ENCODE peak calls at places on chromosomes 5 and 9, in seven cellular contexts. M, E, D, O, N, K and F are unnamed samples.
A peak's percentile ranks its signal among the peaks of the same experiment; 100 is the strongest.

GRCh38 chr5:95812100-95812472 is 10.4 kb downstream of the GLRX start:
- DNase-seq in M (peak; percentile 34), E (no peak), D (peak; percentile 74), O (no peak), N (no peak), K (no peak), F (peak; percentile 59)

GRCh38 chr5:2579126-2579525 is 172.4 kb downstream of the IRX2 start:
- DNase-seq in M (no peak), E (no peak), D (no peak), O (no peak), N (no peak), K (no peak), F (no peak)

GRCh38 chr5:126274396-126274795 is 148.8 kb upstream of the GRAMD2B start:
- DNase-seq in M (no peak), E (no peak), D (no peak), O (no peak), N (no peak), K (no peak), F (no peak)

GRCh38 chr5:5481633-5482032 is 59.2 kb downstream of the ICE1 start:
- DNase-seq in M (no peak), E (no peak), D (no peak), O (no peak), N (no peak), K (no peak), F (no peak)

GRCh38 chr5:157288405-157289163 is 22.7 kb downstream of the CYFIP2 start:
- DNase-seq in M (no peak), E (no peak), D (no peak), O (no peak), N (no peak), K (no peak), F (no peak)

GRCh38 chr5:10364186-10364689 is 10.7 kb downstream of the MARCHF6 start:
- DNase-seq in M (no peak), E (no peak), D (no peak), O (no peak), N (no peak), K (no peak), F (no peak)

GRCh38 chr9:71604197-71605063 is 163.9 kb downstream of the CEMIP2 start:
- DNase-seq in M (peak; percentile 63), E (peak; percentile 63), D (peak; percentile 70), O (peak; percentile 63), N (peak; percentile 78), K (peak; percentile 44), F (peak; percentile 62)

GRCh38 chr5:92581249-92581648 is 999.8 kb downstream of the NR2F1-AS1 start:
- DNase-seq in M (no peak), E (no peak), D (no peak), O (no peak), N (no peak), K (no peak), F (no peak)

GRCh38 chr5:98787131-98787719 is 13.8 kb downstream of the RGMB start:
- DNase-seq in M (no peak), E (no peak), D (no peak), O (no peak), N (no peak), K (no peak), F (no peak)

GRCh38 chr9:72213906-72214305 is 64.7 kb downstream of the GDA start:
- DNase-seq in M (no peak), E (no peak), D (no peak), O (no peak), N (no peak), K (no peak), F (no peak)

GRCh38 chr5:76576468-76576867 is 46.7 kb downstream of the F2RL2 start:
- DNase-seq in M (no peak), E (no peak), D (no peak), O (no peak), N (no peak), K (no peak), F (no peak)

GRCh38 chr9:130328349-130328801 is 62.8 kb downstream of the HMCN2 start:
- DNase-seq in M (peak; percentile 64), E (no peak), D (peak; percentile 43), O (peak; percentile 36), N (peak; percentile 62), K (no peak), F (peak; percentile 74)

GRCh38 chr5:139638090-139638735 is 9.9 kb upstream of the CXXC5 start:
- DNase-seq in M (peak; percentile 91), E (peak; percentile 91), D (peak; percentile 66), O (peak; percentile 86), N (peak; percentile 91), K (no peak), F (peak; percentile 77)

GRCh38 chr5:14400085-14400484 is 181.5 kb upstream of the OTULINL start:
- DNase-seq in M (no peak), E (no peak), D (peak; percentile 76), O (no peak), N (no peak), K (no peak), F (no peak)

GRCh38 chr5:60843693-60844428 is at the start of gene ELOVL7:
- DNase-seq in M (peak; percentile 29), E (peak; percentile 77), D (peak; percentile 11), O (peak; percentile 15), N (peak; percentile 92), K (peak; percentile 10), F (no peak)
- TF ChIP-seq CTCF in M (no peak), E (no peak), D (peak; percentile 27), O (peak; percentile 41), N (peak; percentile 16), K (peak; percentile 52), F (peak; percentile 34)

DNA sequence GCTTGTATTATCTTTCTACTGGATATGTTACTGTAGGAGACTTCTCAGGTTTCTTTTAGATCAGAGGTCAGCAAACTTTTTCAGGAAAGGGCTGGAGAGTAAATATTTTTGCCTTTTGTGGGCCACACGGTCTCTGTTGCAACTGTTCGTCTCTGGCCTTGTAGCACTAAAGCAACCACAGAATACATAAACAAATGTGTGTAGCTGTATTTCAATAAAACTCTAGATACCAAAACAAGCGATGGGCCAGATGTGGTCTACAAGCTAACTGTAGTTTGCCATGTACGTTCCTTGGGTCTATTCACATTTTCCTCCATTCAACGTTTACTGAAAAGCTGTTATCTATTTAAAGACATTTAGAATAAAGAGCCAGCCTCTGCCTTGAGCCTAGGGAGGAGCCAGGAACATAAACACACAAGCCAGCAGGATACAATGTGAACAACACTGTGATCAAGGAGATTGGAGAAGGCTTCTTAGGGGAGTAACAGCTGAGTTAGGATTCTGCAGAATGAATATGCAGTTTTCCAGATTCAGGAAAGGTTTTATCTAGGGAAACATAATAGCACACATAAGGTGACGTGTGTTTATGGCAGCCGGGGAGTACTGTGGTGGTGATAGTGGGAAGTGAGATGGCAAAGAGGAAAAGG is 33.0 kb upstream of the HOMER1 start:
- DNase-seq in M (no peak), E (no peak), D (peak; percentile 70), O (no peak), N (no peak), K (no peak), F (no peak)
- H3K27ac ChIP-seq in M (peak overlapping the region; percentile 88), E (no peak overlapping the region), D (no peak overlapping the region), O (no peak overlapping the region), N (no peak overlapping the region), K (no peak overlapping the region), F (no peak overlapping the region)

DNA sequence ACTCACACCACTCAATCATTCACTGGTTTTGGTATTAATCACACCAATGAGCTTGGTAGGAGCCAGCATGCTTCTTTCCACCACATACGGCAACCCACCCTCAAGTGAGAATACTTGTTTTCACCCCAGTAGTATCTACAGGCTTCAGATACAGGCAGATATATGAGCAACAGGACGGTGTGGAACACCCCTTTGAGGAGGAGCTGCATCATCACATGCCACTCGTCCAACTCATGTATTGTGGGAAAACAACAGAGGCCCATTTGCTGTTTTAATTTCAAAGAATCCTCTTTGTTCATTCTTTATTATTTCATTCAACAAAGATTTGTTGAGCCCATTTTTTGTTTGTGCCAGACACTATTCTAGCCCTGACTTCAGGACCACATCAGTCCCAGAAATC is 46.0 kb downstream of the RORB start:
- DNase-seq in M (no peak), E (no peak), D (no peak), O (no peak), N (no peak), K (no peak), F (no peak)
- H3K4me3 ChIP-seq in M (no peak overlapping the region), E (no peak overlapping the region), D (no peak overlapping the region), O (no peak overlapping the region), N (no peak overlapping the region), K (no peak overlapping the region), F (no peak overlapping the region)

DNA sequence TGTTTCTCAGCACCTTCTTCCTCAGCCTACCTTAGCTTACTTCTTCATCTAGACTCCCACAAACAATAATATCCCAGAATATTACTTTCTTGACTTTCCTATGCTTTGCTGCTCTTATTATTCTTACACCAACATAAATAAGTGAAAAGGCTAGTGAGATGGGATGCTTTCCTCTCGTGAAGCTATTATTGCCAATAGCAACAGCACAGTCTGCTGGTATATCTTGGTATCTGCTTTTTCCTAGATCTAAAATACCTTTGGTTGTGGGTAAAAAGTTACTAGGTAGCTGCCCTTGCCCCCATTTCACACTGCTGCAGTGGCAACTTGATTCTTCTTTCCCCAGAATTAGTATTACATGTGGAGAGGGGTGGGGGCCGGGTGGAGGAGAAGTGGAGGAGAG is 26.1 kb upstream of the GLIPR2 start:
- DNase-seq in M (no peak), E (no peak), D (no peak), O (no peak), N (no peak), K (no peak), F (no peak)
- TF ChIP-seq CTCF in M (no peak), E (no peak), D (no peak), O (no peak), N (no peak), K (peak; percentile 34), F (no peak)

GRCh38 chr5:141510850-141511718 is 22.2 kb downstream of the PCDHGC5 start:
- DNase-seq in M (no peak), E (no peak), D (no peak), O (no peak), N (no peak), K (no peak), F (no peak)

GRCh38 chr5:141508440-141508807 is 19.5 kb downstream of the PCDHGC5 start:
- DNase-seq in M (no peak), E (peak; percentile 71), D (no peak), O (no peak), N (no peak), K (no peak), F (no peak)

GRCh38 chr5:141510160-141510559 is 21.3 kb downstream of the PCDHGC5 start:
- DNase-seq in M (no peak), E (no peak), D (no peak), O (no peak), N (no peak), K (no peak), F (no peak)

GRCh38 chr5:141507387-141508091 is 18.7 kb downstream of the PCDHGC5 start:
- DNase-seq in M (peak; percentile 64), E (no peak), D (peak; percentile 94), O (peak; percentile 65), N (no peak), K (no peak), F (no peak)

GRCh38 chr5:141508808-141509611 is 20.1 kb downstream of the PCDHGC5 start:
- DNase-seq in M (peak; percentile 83), E (peak; percentile 66), D (peak; percentile 97), O (peak; percentile 60), N (no peak), K (no peak), F (peak; percentile 88)
- H3K27ac ChIP-seq in M (peak overlapping the region; percentile 73), E (peak overlapping the region; percentile 92), D (peak overlapping the region; percentile 96), O (peak overlapping the region; percentile 95), N (peak overlapping the region; percentile 74), K (no peak overlapping the region), F (peak overlapping the region; percentile 87)

GRCh38 chr5:164350236-164350635 is 844.8 kb downstream of the MAT2B start:
- DNase-seq in M (no peak), E (no peak), D (no peak), O (no peak), N (no peak), K (no peak), F (no peak)
- H3K4me3 ChIP-seq in M (no peak overlapping the region), E (no peak overlapping the region), D (no peak overlapping the region), O (no peak overlapping the region), N (no peak overlapping the region), K (no peak overlapping the region), F (no peak overlapping the region)